ENCODE peak calls at places on chromosomes 6 and 20, in ten cellular contexts. V is T1000; Y is stimulated activated CD8-positive, alpha-beta memory T cell treated with anti-CD3 and anti-CD28 coated beads, Interleukin-7, amount 100 ng/mL, for 1 hour; R is endothelial cell of umbilical vein; Q is stimulated activated CD4-positive, alpha-beta T cell treated with anti-CD3 and anti-CD28 coated beads, Interleukin-4, amount 100 ng/mL, for 24 hours; U is naive thymus-derived CD8-positive, alpha-beta T cell; F is left colon; S is foreskin fibroblast; T is NCI-H345; N is A172. Z is an unnamed sample.

GRCh38 chr20:19935842-19936241 is 81.3 kb upstream of the NAA20 start:
- DNase-seq in V (no peak), Y (no peak), R (no peak), Q (no peak), U (no peak), F (peak), S (no peak), T (peak), N (no peak), Z (no peak)

GRCh38 chr6:40302856-40303449 is 284.2 kb downstream of the LRFN2 start:
- DNase-seq in V (no peak), Y (no peak), R (no peak), Q (no peak), U (no peak), F (no peak), S (no peak), T (no peak), N (no peak), Z (no peak)

GRCh38 chr6:150202404-150202803 is 59.6 kb downstream of the PPP1R14C start:
- DNase-seq in V (no peak), Y (no peak), R (no peak), Q (no peak), U (no peak), F (peak), S (no peak), T (no peak), N (no peak), Z (no peak)

GRCh38 chr6:31826793-31827285 is 699 bp upstream of the HSPA1B start:
- DNase-seq in V (peak), Y (no peak), R (no peak), Q (peak), U (no peak), F (peak), S (peak), T (no peak), N (peak), Z (no peak)

GRCh38 chr6:33672808-33673207 is 38.7 kb downstream of the UQCC2 start:
- DNase-seq in V (peak), Y (no peak), R (peak), Q (no peak), U (no peak), F (peak), S (peak), T (no peak), N (peak), Z (peak)

GRCh38 chr6:3911130-3911529 is 62.0 kb downstream of the FAM50B start:
- DNase-seq in V (no peak), Y (no peak), R (peak), Q (no peak), U (no peak), F (no peak), S (peak), T (no peak), N (peak), Z (peak)

GRCh38 chr6:152112503-152113261 is 305.2 kb downstream of the ESR1 start:
- DNase-seq in V (no peak), Y (no peak), R (peak), Q (no peak), U (no peak), F (no peak), S (no peak), T (no peak), N (no peak), Z (peak)

GRCh38 chr6:40998661-40999060 is 40.4 kb downstream of the UNC5CL start:
- DNase-seq in V (no peak), Y (no peak), R (no peak), Q (no peak), U (no peak), F (no peak), S (no peak), T (no peak), N (no peak), Z (no peak)

GRCh38 chr6:94344866-94345265 is 925.5 kb upstream of the EPHA7 start:
- DNase-seq in V (no peak), Y (no peak), R (no peak), Q (no peak), U (no peak), F (no peak), S (no peak), T (no peak), N (no peak), Z (no peak)

Z was measured in pulmonary artery endothelial cell.